ENCODE peak calls at places on chromosome 13, in ten cellular contexts. V is psoas muscle, Y is Peyer's patch, T is AG09309, P is AG04450, G is kidney epithelial cell, M is AG10803, L is ascending aorta, C is A549, R is cardiac muscle cell. S is an unnamed sample.

GRCh38 chr13:78372581-78372980 is 230.8 kb downstream of the POU4F1 start:
- DNase-seq in P (no peak), V (no peak), C (no peak), G (no peak), L (no peak), T (no peak), Y (no peak), R (no peak), M (no peak), S (peak; percentile 12)

GRCh38 chr13:42807866-42808265 is 26.5 kb downstream of the FAM216B start:
- DNase-seq in C (peak; percentile 5), P (no peak), V (no peak), R (no peak), G (no peak), M (peak; percentile 40), Y (no peak), L (no peak), T (no peak), S (no peak)

GRCh38 chr13:30002577-30002976 is 152.2 kb upstream of the UBL3 start:
- DNase-seq in P (peak; percentile 45), Y (no peak), C (no peak), T (peak; percentile 60), V (no peak), G (no peak), M (peak; percentile 82), R (no peak), L (no peak), S (no peak)

GRCh38 chr13:29991343-29991742 is 140.9 kb upstream of the UBL3 start:
- DNase-seq in T (peak; percentile 91), C (no peak), V (no peak), M (peak; percentile 98), R (no peak), G (peak; percentile 91), L (no peak), P (peak; percentile 48), Y (no peak), S (no peak)

GRCh38 chr13:30576528-30576927 is 41.2 kb upstream of the USPL1 start:
- DNase-seq in G (no peak), P (no peak), Y (no peak), L (no peak), C (no peak), R (peak; percentile 69), M (no peak), V (no peak), T (no peak), S (no peak)

GRCh38 chr13:112450567-112451240 is 74.5 kb downstream of the SPACA7 start:
- DNase-seq in R (no peak), G (no peak), M (no peak), P (no peak), Y (no peak), V (no peak), C (no peak), L (no peak), T (no peak), S (no peak)

GRCh38 chr13:60931858-60932546 is 483.6 kb downstream of the PCDH20 start:
- DNase-seq in G (no peak), M (no peak), C (no peak), T (no peak), V (no peak), R (no peak), Y (no peak), P (no peak), L (no peak), S (no peak)

GRCh38 chr13:112140366-112140765 is 73.4 kb downstream of the SOX1 start:
- DNase-seq in T (no peak), C (no peak), L (no peak), V (no peak), G (no peak), M (no peak), Y (no peak), P (no peak), R (no peak), S (no peak)

GRCh38 chr13:83563499-83563898 is 318.8 kb downstream of the SLITRK1 start:
- DNase-seq in M (no peak), L (no peak), C (no peak), T (no peak), P (no peak), V (no peak), G (no peak), R (no peak), Y (no peak), S (no peak)

GRCh38 chr13:76677047-76677446 is 209.2 kb downstream of the KCTD12 start:
- DNase-seq in T (no peak), G (no peak), P (no peak), C (no peak), V (peak; percentile 25), M (peak; percentile 58), Y (no peak), R (no peak), L (no peak), S (peak; percentile 50)

GRCh38 chr13:50417597-50417996 is 402.4 kb downstream of the KCNRG start:
- DNase-seq in C (no peak), Y (no peak), L (no peak), T (no peak), R (no peak), V (peak; percentile 44), M (no peak), P (no peak), G (no peak), S (peak; percentile 22)

GRCh38 chr13:109781384-109782065 is 4.9 kb downstream of the IRS2 start:
- DNase-seq in C (no peak), V (no peak), T (no peak), M (peak; percentile 42), R (no peak), L (no peak), Y (no peak), G (no peak), P (no peak), S (no peak)

GRCh38 chr13:86087241-86087640 is 288.0 kb upstream of the SLITRK6 start:
- DNase-seq in V (no peak), T (no peak), P (no peak), R (no peak), G (no peak), Y (no peak), M (no peak), C (no peak), L (no peak), S (no peak)

GRCh38 chr13:97335488-97336134 is 98.4 kb upstream of the RAP2A start:
- DNase-seq in Y (no peak), V (no peak), L (no peak), R (no peak), G (no peak), T (no peak), M (no peak), P (no peak), C (no peak), S (no peak)

GRCh38 chr13:99626461-99627082 is 125.3 kb downstream of the TM9SF2 start:
- DNase-seq in Y (no peak), G (peak; percentile 21), C (no peak), V (no peak), R (no peak), L (no peak), P (no peak), M (peak; percentile 58), T (peak; percentile 44), S (peak; percentile 26)

GRCh38 chr13:74148437-74148836 is 14.2 kb upstream of the KLF12 start:
- DNase-seq in P (no peak), L (no peak), G (no peak), T (no peak), M (no peak), V (no peak), R (no peak), C (no peak), Y (no peak), S (no peak)
- H3K4me3 ChIP-seq in P (no peak overlapping the region), L (no peak overlapping the region), G (no peak overlapping the region), T (no peak overlapping the region), M (no peak overlapping the region), V (no peak overlapping the region), R (no peak overlapping the region), C (no peak overlapping the region), Y (no peak overlapping the region), S (no peak overlapping the region)

DNA sequence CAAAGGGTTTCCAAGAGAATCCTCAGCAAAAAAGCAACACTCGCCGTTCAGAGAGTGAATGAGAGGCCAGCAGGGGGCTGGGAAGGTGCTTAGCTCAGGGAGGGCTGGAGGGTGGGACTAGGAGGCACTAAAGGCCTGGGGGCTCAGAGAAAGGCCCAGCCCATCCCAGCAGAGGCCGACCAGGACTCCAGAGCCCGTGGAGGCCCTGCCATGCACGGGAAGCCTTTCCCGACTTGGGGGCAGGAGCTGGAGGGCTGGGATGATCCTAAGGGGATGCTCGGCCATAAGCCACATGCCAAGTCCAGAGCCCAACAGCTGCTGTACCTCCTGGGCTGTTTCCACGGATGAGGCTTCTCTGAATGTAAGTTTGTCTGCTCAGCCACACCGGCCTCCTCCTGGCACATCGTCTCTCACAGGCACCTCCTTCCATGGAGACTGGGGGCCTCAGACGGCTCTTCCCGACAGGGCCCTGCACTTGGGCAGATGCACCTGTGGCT is 19.5 kb downstream of the RASA3 start:
- DNase-seq in C (no peak), Y (no peak), P (no peak), V (peak; percentile 5), G (no peak), T (no peak), L (no peak), R (no peak), M (no peak), S (no peak)
- TF ChIP-seq CTCF in C (no peak), Y (no peak), P (peak; percentile 17), V (no peak), G (no peak), T (no peak), L (no peak), R (no peak), M (no peak), S (no peak)

DNA sequence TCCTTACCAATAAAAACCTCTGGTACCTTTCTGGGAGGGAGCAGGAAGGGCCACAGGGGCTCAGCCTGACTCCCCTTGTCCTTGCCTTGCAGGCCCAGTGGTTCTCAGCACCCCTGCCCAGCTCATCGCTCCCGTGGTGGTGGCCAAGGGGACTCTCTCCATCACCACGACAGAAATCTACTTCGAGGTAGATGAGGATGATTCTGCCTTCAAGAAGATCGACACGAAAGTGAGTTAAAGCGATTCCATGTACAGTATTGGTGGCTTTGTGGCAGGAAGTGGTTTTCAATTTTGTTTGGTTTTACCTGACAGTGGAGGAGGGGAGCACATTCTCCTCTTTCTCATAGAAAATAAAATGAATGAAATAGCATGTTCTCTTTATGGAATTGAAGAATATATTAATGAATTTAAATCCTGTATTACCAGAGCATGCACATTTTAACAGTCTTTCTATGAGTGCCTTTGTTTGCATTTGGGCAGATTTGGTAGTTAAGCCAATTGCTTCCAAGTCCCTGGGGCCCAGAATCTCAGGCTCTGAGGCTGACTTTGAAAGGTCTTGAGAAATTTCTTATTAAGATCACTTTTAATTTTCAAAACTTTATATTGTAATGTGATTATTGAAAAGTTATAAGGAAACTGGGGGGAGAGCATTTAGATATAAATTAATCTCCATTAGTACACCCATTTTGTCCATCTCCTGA is 4.0 kb downstream of the MAB21L1 start:
- DNase-seq in M (no peak), Y (no peak), G (no peak), V (no peak), C (no peak), R (no peak), T (no peak), L (no peak), P (no peak), S (no peak)
- H3K4me3 ChIP-seq in M (peak overlapping the region; percentile 87), Y (no peak overlapping the region), G (no peak overlapping the region), V (peak overlapping the region; percentile 70), C (no peak overlapping the region), R (no peak overlapping the region), T (no peak overlapping the region), L (no peak overlapping the region), P (no peak overlapping the region), S (peak overlapping the region; percentile 75)

GRCh38 chr13:92354583-92354982 is 872.0 kb upstream of the GPC6 start:
- DNase-seq in L (no peak), G (peak; percentile 14), V (no peak), R (no peak), P (no peak), M (no peak), Y (no peak), T (no peak), C (no peak), S (no peak)

GRCh38 chr13:92355213-92355612 is 871.4 kb upstream of the GPC6 start:
- DNase-seq in P (no peak), G (no peak), C (no peak), V (no peak), L (no peak), R (peak; percentile 38), M (no peak), T (no peak), Y (no peak), S (no peak)
- TF ChIP-seq CTCF in P (peak; percentile 47), G (peak; percentile 43), C (no peak), V (no peak), L (no peak), R (peak; percentile 77), M (no peak), T (no peak), Y (peak; percentile 19), S (no peak)